ENCODE peak calls at places on chromosomes 6 and 20, in ten cellular contexts. One of them, this sample, is unnamed.

GRCh38 chr20:9110916-9111432 is 42.1 kb downstream of the PLCB4 start:
- DNase-seq in HCT116: no peak
- DNase-seq in IMR-90: no peak
- DNase-seq in H9: no peak
- DNase-seq in GM20000: no peak
- DNase-seq in GM13977: no peak
- DNase-seq in kidney: no peak
- DNase-seq in prostate gland: no peak
- DNase-seq in fibroblast of pulmonary artery: no peak
- DNase-seq in A549: no peak
- DNase-seq in this sample: no peak

GRCh38 chr6:108156180-108156937 is 9.5 kb upstream of the NR2E1 start:
- DNase-seq in HCT116: no peak
- DNase-seq in IMR-90: no peak
- DNase-seq in H9: peak; percentile 37
- DNase-seq in GM20000: no peak
- DNase-seq in GM13977: peak; percentile 19
- DNase-seq in kidney: no peak
- DNase-seq in prostate gland: peak; percentile 74
- DNase-seq in fibroblast of pulmonary artery: no peak
- DNase-seq in A549: no peak
- DNase-seq in this sample: no peak

GRCh38 chr6:90319044-90319443 is 22.4 kb upstream of the BACH2 start:
- DNase-seq in HCT116: no peak
- DNase-seq in IMR-90: peak; percentile 79
- DNase-seq in H9: no peak
- DNase-seq in GM20000: no peak
- DNase-seq in GM13977: no peak
- DNase-seq in kidney: no peak
- DNase-seq in prostate gland: no peak
- DNase-seq in fibroblast of pulmonary artery: peak; percentile 5
- DNase-seq in A549: no peak
- DNase-seq in this sample: no peak

GRCh38 chr20:1637226-1637625 is 17.4 kb upstream of the SIRPB1 start:
- DNase-seq in HCT116: no peak
- DNase-seq in IMR-90: no peak
- DNase-seq in H9: no peak
- DNase-seq in GM20000: no peak
- DNase-seq in GM13977: no peak
- DNase-seq in kidney: no peak
- DNase-seq in prostate gland: no peak
- DNase-seq in fibroblast of pulmonary artery: no peak
- DNase-seq in A549: no peak
- DNase-seq in this sample: no peak

GRCh38 chr20:48634641-48635040 is 193.2 kb downstream of the PREX1 start:
- DNase-seq in HCT116: no peak
- DNase-seq in IMR-90: no peak
- DNase-seq in H9: no peak
- DNase-seq in GM20000: no peak
- DNase-seq in GM13977: no peak
- DNase-seq in kidney: peak; percentile 53
- DNase-seq in prostate gland: no peak
- DNase-seq in fibroblast of pulmonary artery: no peak
- DNase-seq in A549: no peak
- DNase-seq in this sample: no peak

GRCh38 chr20:50317644-50318043 is 127.0 kb downstream of the CEBPB start:
- DNase-seq in HCT116: no peak
- DNase-seq in IMR-90: no peak
- DNase-seq in H9: no peak
- DNase-seq in GM20000: no peak
- DNase-seq in GM13977: no peak
- DNase-seq in kidney: no peak
- DNase-seq in prostate gland: no peak
- DNase-seq in fibroblast of pulmonary artery: no peak
- DNase-seq in A549: no peak
- DNase-seq in this sample: no peak

GRCh38 chr6:35731414-35731735 is 5.5 kb upstream of the ARMC12 start:
- DNase-seq in HCT116: no peak
- DNase-seq in IMR-90: peak; percentile 67
- DNase-seq in H9: peak; percentile 95
- DNase-seq in GM20000: peak; percentile 93
- DNase-seq in GM13977: peak; percentile 95
- DNase-seq in kidney: peak; percentile 99
- DNase-seq in prostate gland: peak; percentile 93
- DNase-seq in fibroblast of pulmonary artery: peak; percentile 90
- DNase-seq in A549: peak; percentile 83
- DNase-seq in this sample: peak; percentile 99

GRCh38 chr6:71228461-71229041 is 60.1 kb upstream of the OGFRL1 start:
- DNase-seq in HCT116: no peak
- DNase-seq in IMR-90: peak; percentile 66
- DNase-seq in H9: no peak
- DNase-seq in GM20000: no peak
- DNase-seq in GM13977: no peak
- DNase-seq in kidney: no peak
- DNase-seq in prostate gland: no peak
- DNase-seq in fibroblast of pulmonary artery: peak; percentile 28
- DNase-seq in A549: no peak
- DNase-seq in this sample: no peak

GRCh38 chr20:62480318-62480717 is 4.5 kb upstream of the GATA5 start:
- DNase-seq in HCT116: no peak
- DNase-seq in IMR-90: no peak
- DNase-seq in H9: no peak
- DNase-seq in GM20000: no peak
- DNase-seq in GM13977: no peak
- DNase-seq in kidney: no peak
- DNase-seq in prostate gland: no peak
- DNase-seq in fibroblast of pulmonary artery: peak; percentile 33
- DNase-seq in A549: no peak
- DNase-seq in this sample: no peak

GRCh38 chr20:43558412-43559146 is at the start of gene SGK2:
- DNase-seq in HCT116: no peak
- DNase-seq in IMR-90: peak; percentile 43
- DNase-seq in H9: no peak
- DNase-seq in GM20000: no peak
- DNase-seq in GM13977: no peak
- DNase-seq in kidney: peak; percentile 89
- DNase-seq in prostate gland: no peak
- DNase-seq in fibroblast of pulmonary artery: peak; percentile 66
- DNase-seq in A549: peak; percentile 87
- DNase-seq in this sample: no peak

GRCh38 chr6:67666177-67666964 is 968.7 kb upstream of the ADGRB3 start:
- DNase-seq in HCT116: no peak
- DNase-seq in IMR-90: no peak
- DNase-seq in H9: no peak
- DNase-seq in GM20000: no peak
- DNase-seq in GM13977: no peak
- DNase-seq in kidney: no peak
- DNase-seq in prostate gland: no peak
- DNase-seq in fibroblast of pulmonary artery: peak; percentile 2
- DNase-seq in A549: no peak
- DNase-seq in this sample: no peak

GRCh38 chr20:23832775-23833508 is 6.4 kb upstream of the CST2 start:
- DNase-seq in HCT116: no peak
- DNase-seq in IMR-90: no peak
- DNase-seq in H9: no peak
- DNase-seq in GM20000: no peak
- DNase-seq in GM13977: no peak
- DNase-seq in kidney: no peak
- DNase-seq in prostate gland: no peak
- DNase-seq in fibroblast of pulmonary artery: no peak
- DNase-seq in A549: no peak
- DNase-seq in this sample: no peak

GRCh38 chr6:21900730-21901129 is 307.2 kb downstream of the SOX4 start:
- DNase-seq in HCT116: no peak
- DNase-seq in IMR-90: peak; percentile 90
- DNase-seq in H9: no peak
- DNase-seq in GM20000: no peak
- DNase-seq in GM13977: no peak
- DNase-seq in kidney: no peak
- DNase-seq in prostate gland: no peak
- DNase-seq in fibroblast of pulmonary artery: peak; percentile 75
- DNase-seq in A549: peak; percentile 51
- DNase-seq in this sample: no peak

GRCh38 chr20:44033344-44033743 is 118.7 kb downstream of the TOX2 start:
- DNase-seq in HCT116: no peak
- DNase-seq in IMR-90: peak; percentile 21
- DNase-seq in H9: no peak
- DNase-seq in GM20000: no peak
- DNase-seq in GM13977: no peak
- DNase-seq in kidney: no peak
- DNase-seq in prostate gland: no peak
- DNase-seq in fibroblast of pulmonary artery: peak; percentile 20
- DNase-seq in A549: no peak
- DNase-seq in this sample: no peak

GRCh38 chr20:58622671-58623578 is 28.2 kb upstream of the STX16 start:
- DNase-seq in HCT116: no peak
- DNase-seq in IMR-90: peak; percentile 33
- DNase-seq in H9: no peak
- DNase-seq in GM20000: no peak
- DNase-seq in GM13977: no peak
- DNase-seq in kidney: peak; percentile 39
- DNase-seq in prostate gland: no peak
- DNase-seq in fibroblast of pulmonary artery: no peak
- DNase-seq in A549: no peak
- DNase-seq in this sample: no peak

GRCh38 chr20:50029697-50030428 is 47.1 kb downstream of the SNAI1 start:
- DNase-seq in HCT116: no peak
- DNase-seq in IMR-90: peak; percentile 95
- DNase-seq in H9: no peak
- DNase-seq in GM20000: no peak
- DNase-seq in GM13977: no peak
- DNase-seq in kidney: peak; percentile 90
- DNase-seq in prostate gland: no peak
- DNase-seq in fibroblast of pulmonary artery: peak; percentile 98
- DNase-seq in A549: peak; percentile 92
- DNase-seq in this sample: peak; percentile 64

GRCh38 chr6:170024940-170025339 is 265.9 kb downstream of the DLL1 start:
- DNase-seq in HCT116: no peak
- DNase-seq in IMR-90: peak; percentile 58
- DNase-seq in H9: no peak
- DNase-seq in GM20000: no peak
- DNase-seq in GM13977: no peak
- DNase-seq in kidney: no peak
- DNase-seq in prostate gland: no peak
- DNase-seq in fibroblast of pulmonary artery: peak; percentile 15
- DNase-seq in A549: no peak
- DNase-seq in this sample: no peak

DNA sequence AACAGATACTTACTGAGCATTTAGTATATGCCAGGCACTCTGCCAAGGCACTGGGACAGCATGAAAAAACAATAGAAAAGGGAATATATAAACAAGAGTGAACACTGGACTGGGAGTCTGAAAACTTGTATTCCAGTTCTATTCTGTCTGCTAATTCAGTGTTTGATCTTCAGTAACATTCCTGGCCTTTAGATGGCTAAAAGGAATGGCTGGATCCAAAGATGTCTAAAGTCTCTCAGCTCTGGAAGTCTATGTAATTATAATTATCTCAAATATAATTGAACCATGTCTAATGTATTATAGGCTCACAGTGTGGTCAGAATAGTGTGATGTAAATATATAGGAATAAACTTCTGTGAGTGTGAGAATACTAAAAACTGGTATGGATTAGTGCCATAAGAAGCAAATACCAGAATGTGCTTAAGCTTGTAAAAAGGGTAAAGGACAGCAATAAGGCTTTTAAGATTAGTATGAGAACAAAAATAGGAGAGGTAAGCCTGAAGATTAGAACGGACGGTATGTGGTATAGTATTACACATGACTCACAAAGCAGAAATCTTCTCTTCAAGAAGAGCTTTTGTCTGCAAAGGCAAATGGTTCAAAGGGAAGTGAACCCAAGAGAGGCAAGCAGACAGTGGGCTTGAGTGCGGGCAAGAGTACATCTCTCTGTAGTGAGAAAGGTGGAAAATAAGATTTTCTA is 68.5 kb downstream of the TMEM200A start:
- DNase-seq in HCT116: peak; percentile 13
- DNase-seq in IMR-90: peak; percentile 73
- DNase-seq in H9: no peak
- DNase-seq in GM20000: no peak
- DNase-seq in GM13977: no peak
- DNase-seq in kidney: no peak
- DNase-seq in prostate gland: no peak
- DNase-seq in fibroblast of pulmonary artery: peak; percentile 31
- DNase-seq in A549: no peak
- DNase-seq in this sample: no peak
- TF ChIP-seq CTCF in HCT116: no peak
- TF ChIP-seq CTCF in IMR-90: no peak
- TF ChIP-seq CTCF in H9: no peak
- TF ChIP-seq CTCF in GM20000: no peak
- TF ChIP-seq CTCF in GM13977: no peak
- TF ChIP-seq CTCF in kidney: no peak
- TF ChIP-seq CTCF in prostate gland: no peak
- TF ChIP-seq CTCF in fibroblast of pulmonary artery: no peak
- TF ChIP-seq CTCF in A549: no peak
- TF ChIP-seq CTCF in this sample: no peak

DNA sequence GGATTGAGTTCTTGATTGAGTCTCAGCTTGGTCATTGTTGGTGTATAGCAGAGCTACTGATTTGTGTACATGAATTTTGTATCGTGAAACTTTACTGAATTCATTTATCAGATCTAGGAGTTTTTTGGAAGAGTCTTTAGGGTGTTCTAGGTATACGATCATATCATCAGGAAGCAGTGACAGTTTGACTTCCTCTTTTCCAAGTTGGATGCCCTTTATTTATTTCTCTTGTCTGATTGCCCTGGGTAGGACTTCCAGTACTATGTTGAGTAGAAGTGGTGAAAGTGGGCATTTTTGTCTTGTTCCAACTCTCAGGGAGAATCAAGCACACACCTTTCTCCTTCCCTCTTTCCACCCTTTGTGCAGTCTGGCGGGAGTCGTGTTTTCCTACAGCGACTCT is 26.4 kb downstream of the RPP40 start:
- DNase-seq in HCT116: no peak
- DNase-seq in IMR-90: no peak
- DNase-seq in H9: no peak
- DNase-seq in GM20000: no peak
- DNase-seq in GM13977: no peak
- DNase-seq in kidney: no peak
- DNase-seq in prostate gland: no peak
- DNase-seq in fibroblast of pulmonary artery: no peak
- DNase-seq in A549: no peak
- DNase-seq in this sample: no peak
- TF ChIP-seq CTCF in HCT116: no peak
- TF ChIP-seq CTCF in IMR-90: no peak
- TF ChIP-seq CTCF in H9: no peak
- TF ChIP-seq CTCF in GM20000: no peak
- TF ChIP-seq CTCF in GM13977: no peak
- TF ChIP-seq CTCF in kidney: no peak
- TF ChIP-seq CTCF in prostate gland: no peak
- TF ChIP-seq CTCF in fibroblast of pulmonary artery: no peak
- TF ChIP-seq CTCF in A549: no peak
- TF ChIP-seq CTCF in this sample: no peak

GRCh38 chr6:161836643-161837448 is 563.0 kb upstream of the AGPAT4 start:
- DNase-seq in HCT116: peak; percentile 7
- DNase-seq in IMR-90: no peak
- DNase-seq in H9: no peak
- DNase-seq in GM20000: no peak
- DNase-seq in GM13977: no peak
- DNase-seq in kidney: no peak
- DNase-seq in prostate gland: no peak
- DNase-seq in fibroblast of pulmonary artery: peak; percentile 11
- DNase-seq in A549: peak; percentile 19
- DNase-seq in this sample: no peak
- TF ChIP-seq CTCF in HCT116: peak; percentile 52
- TF ChIP-seq CTCF in IMR-90: no peak
- TF ChIP-seq CTCF in H9: peak; percentile 71
- TF ChIP-seq CTCF in GM20000: no peak
- TF ChIP-seq CTCF in GM13977: no peak
- TF ChIP-seq CTCF in kidney: peak; percentile 20
- TF ChIP-seq CTCF in prostate gland: no peak
- TF ChIP-seq CTCF in fibroblast of pulmonary artery: peak; percentile 20
- TF ChIP-seq CTCF in A549: peak; percentile 58
- TF ChIP-seq CTCF in this sample: no peak

GRCh38 chr6:64330694-64331309 is 695.2 kb downstream of the PHF3 start:
- DNase-seq in HCT116: no peak
- DNase-seq in IMR-90: peak; percentile 77
- DNase-seq in H9: peak; percentile 69
- DNase-seq in GM20000: peak; percentile 13
- DNase-seq in GM13977: no peak
- DNase-seq in kidney: peak; percentile 71
- DNase-seq in prostate gland: peak; percentile 47
- DNase-seq in fibroblast of pulmonary artery: peak; percentile 75
- DNase-seq in A549: peak; percentile 43
- DNase-seq in this sample: peak; percentile 75
- TF ChIP-seq CTCF in HCT116: peak; percentile 43
- TF ChIP-seq CTCF in IMR-90: peak; percentile 82
- TF ChIP-seq CTCF in H9: peak; percentile 78
- TF ChIP-seq CTCF in GM20000: peak; percentile 76
- TF ChIP-seq CTCF in GM13977: peak; percentile 85
- TF ChIP-seq CTCF in kidney: peak; percentile 59
- TF ChIP-seq CTCF in prostate gland: no peak
- TF ChIP-seq CTCF in fibroblast of pulmonary artery: peak; percentile 83
- TF ChIP-seq CTCF in A549: peak; percentile 38
- TF ChIP-seq CTCF in this sample: no peak

This sample was measured in omental fat pad.